ENCODE peak calls at places on chromosomes 13 and 19, in five cellular contexts. E is CD4-positive, alpha-beta T cell; J is CD8-positive, alpha-beta memory T cell; V is neuronal stem cell; G is tibial nerve. W is an unnamed sample. For H3K9me3, the result is how much of the 10 kb centered on the place peaks cover.

GRCh38 chr19:5288347-5288739 is 52.3 kb downstream of the PTPRS start:
- DNase-seq in V (no peak), E (no peak), G (no peak), J (no peak), W (no peak)

GRCh38 chr19:49558591-49558990 is 21.8 kb downstream of the NOSIP start:
- DNase-seq in G (no peak), E (no peak), V (no peak), J (no peak), W (no peak)

GRCh38 chr19:14482112-14482941 is 7.2 kb upstream of the PTGER1 start:
- DNase-seq in J (no peak), V (no peak), G (no peak), E (no peak), W (no peak)

GRCh38 chr13:97849305-97849704 is 104.2 kb upstream of the IPO5 start:
- DNase-seq in V (peak), G (no peak), J (no peak), E (no peak), W (no peak)

GRCh38 chr13:87677334-87678234 is 6.4 kb downstream of the SLITRK5 start:
- DNase-seq in E (no peak), G (no peak), J (peak), V (peak), W (no peak)

GRCh38 chr13:77477299-77477848 is 58.1 kb upstream of the SCEL start:
- DNase-seq in G (no peak), V (no peak), J (no peak), E (no peak), W (no peak)

GRCh38 chr13:96503481-96503880 is 413.6 kb downstream of the HS6ST3 start:
- DNase-seq in J (no peak), G (no peak), V (no peak), E (no peak), W (no peak)

GRCh38 chr19:1967087-1967608 is 26.2 kb downstream of the CSNK1G2 start:
- DNase-seq in V (no peak), G (no peak), E (no peak), J (peak), W (no peak)

GRCh38 chr13:95921485-95921884 is 131.7 kb downstream of the UGGT2 start:
- DNase-seq in G (no peak), E (no peak), V (no peak), J (no peak), W (no peak)

GRCh38 chr19:52507266-52507665 is 20.2 kb upstream of the ZNF808 start:
- DNase-seq in V (no peak), G (no peak), E (no peak), J (no peak), W (no peak)

GRCh38 chr13:48125794-48126228 is 30.9 kb upstream of the MED4 start:
- DNase-seq in E (no peak), G (peak), J (no peak), V (no peak), W (no peak)

GRCh38 chr19:45395524-45396388 is 9.1 kb downstream of the PPP1R13L start:
- DNase-seq in J (no peak), V (no peak), G (no peak), E (no peak), W (no peak)

GRCh38 chr13:36965767-36966166 is 33.4 kb downstream of the ALG5 start:
- DNase-seq in G (no peak), E (no peak), J (no peak), V (no peak), W (no peak)

GRCh38 chr19:10338940-10339339 is 484 bp downstream of the ICAM3 start:
- DNase-seq in V (no peak), E (no peak), G (no peak), J (no peak), W (no peak)

GRCh38 chr13:94703271-94703670 is 9.1 kb downstream of the SOX21 start:
- DNase-seq in E (no peak), J (no peak), G (no peak), V (no peak), W (no peak)

GRCh38 chr13:19791953-19792537 is 9.3 kb upstream of the PSPC1 start:
- DNase-seq in V (no peak), G (no peak), J (no peak), E (no peak), W (no peak)

GRCh38 chr13:24995225-24995804 is 100.6 kb upstream of the PABPC3 start:
- DNase-seq in E (peak), J (peak), V (peak), G (peak), W (no peak)

GRCh38 chr19:13429563-13429962 is 76.7 kb downstream of the CACNA1A start:
- DNase-seq in J (no peak), E (no peak), G (no peak), V (no peak), W (no peak)

GRCh38 chr19:52248256-52248655 is 21.1 kb upstream of the ZNF766 start:
- DNase-seq in J (peak), V (no peak), E (peak), G (peak), W (peak)

GRCh38 chr19:54133312-54133956 is 4.1 kb upstream of the CNOT3 start:
- DNase-seq in J (no peak), E (no peak), G (no peak), V (peak), W (no peak)

GRCh38 chr13:112943309-112944125 is 25.5 kb upstream of the MCF2L start:
- DNase-seq in G (no peak), E (no peak), V (peak), J (no peak), W (no peak)

GRCh38 chr13:90448466-90449037 is 898.9 kb upstream of the MIR17HG start:
- DNase-seq in E (no peak), G (no peak), J (no peak), V (no peak), W (no peak)

GRCh38 chr19:50896591-50897190 is 14.5 kb downstream of the KLK4 start:
- DNase-seq in V (no peak), E (no peak), J (no peak), G (no peak), W (no peak)

GRCh38 chr19:33248954-33249613 is 23.4 kb upstream of the SLC7A10 start:
- DNase-seq in G (no peak), J (no peak), V (no peak), E (no peak), W (no peak)

DNA sequence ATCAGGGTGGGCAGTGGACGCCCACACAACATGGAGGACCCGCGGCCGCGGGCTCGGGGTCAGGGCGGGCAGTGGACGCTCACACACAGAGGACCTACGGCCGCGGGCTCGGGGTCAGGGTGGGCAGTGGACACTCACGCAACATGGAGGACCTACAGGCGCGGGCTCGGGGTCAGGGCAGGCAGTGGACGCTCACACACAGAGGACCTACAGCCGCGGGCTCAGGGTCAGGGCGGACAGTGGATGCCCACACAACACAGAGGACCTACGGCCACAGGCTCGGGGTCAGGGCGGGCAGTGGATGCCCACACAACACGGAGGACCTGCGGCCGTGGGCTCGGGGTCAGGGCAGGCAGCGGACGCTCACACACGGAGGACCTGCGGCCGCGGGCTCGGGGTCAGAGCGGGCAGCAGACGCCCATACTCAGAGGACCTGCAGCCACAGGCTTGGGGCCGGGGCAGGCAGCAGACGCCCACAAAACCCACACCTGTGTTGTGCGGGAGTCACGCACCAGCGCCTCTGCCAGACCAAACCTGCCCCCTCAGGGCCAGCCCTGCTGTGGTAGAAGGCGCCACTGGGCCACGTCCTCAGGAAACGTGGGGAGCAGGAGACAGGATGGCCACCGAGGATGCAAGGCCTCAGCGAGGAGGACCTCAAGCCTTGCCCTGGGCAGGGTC is 27.6 kb upstream of the C13orf46 start:
- DNase-seq in V (no peak), E (no peak), J (peak), G (no peak), W (no peak)
- H3K9me3 ChIP-seq in V (under half), E (under half), J (under half), G (under half), W (under half)

DNA sequence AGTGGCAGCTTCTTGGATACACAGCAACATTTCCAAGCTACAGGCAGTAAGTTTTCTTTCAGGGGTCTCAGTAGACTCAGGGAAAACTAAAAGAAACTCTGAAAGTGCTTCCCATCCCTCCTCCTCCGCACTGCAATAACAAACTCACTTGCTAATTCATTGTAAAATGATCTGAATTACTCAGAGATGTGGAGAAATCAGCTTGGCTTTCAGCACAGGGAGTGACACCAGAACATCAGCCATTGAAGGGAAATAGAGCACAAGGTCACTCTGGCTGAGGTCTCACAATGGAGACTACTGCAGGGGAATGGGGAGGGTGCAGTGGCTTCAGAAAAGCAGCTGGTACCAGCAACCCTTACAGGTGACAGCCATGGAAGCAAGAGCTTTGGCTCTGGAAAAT is 137.3 kb upstream of the SERP2 start:
- DNase-seq in E (no peak), G (peak), J (no peak), V (no peak), W (no peak)
- H3K9me3 ChIP-seq in E (under half), G (under half), J (under half), V (under half), W (under half)

DNA sequence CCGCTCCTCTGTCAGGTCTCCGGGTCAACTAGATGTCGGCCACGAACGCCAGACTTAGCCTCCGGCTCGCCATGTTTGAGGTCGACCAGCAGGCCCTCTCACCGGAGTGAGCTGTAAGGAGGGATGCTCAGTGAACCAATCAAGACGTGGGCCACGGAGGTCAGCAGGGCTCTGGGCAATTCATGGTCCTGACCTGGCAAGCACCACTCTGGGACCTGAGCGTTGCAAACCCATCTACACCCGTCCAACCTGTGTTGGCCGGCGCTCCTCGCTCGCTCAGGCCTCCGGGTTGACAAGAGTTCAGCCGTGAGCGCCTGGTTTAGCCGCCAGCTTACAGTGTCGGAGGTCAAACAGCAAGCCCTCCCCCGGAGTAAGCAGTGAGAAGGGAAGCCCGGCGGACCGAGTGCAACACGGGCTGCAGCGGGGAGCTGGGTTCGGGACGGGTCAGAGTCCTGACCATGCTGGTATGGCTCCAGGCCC is 1361.9 kb downstream of the UQCRFS1 start:
- DNase-seq in E (no peak), J (no peak), V (no peak), G (no peak), W (no peak)
- H3K9me3 ChIP-seq in E (under half), J (under half), V (under half), G (half or more), W (under half)

DNA sequence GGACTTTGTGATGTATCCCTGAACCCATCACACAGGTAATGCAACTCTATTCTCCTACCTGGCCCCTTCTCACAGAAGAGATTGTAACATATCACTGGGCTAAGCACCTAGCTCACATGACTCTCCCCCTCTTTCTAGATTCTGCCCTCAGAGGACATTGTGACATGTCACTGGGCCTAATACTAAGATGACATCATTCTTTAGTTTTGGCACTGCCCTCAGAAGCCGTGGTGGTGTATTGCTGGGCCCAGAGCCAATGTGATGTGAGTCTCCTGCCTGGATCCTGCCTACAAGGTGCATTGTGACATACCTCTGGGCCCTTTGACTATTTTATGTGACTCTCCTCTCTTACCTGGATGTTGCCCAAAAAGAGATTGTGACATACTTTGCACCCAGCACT is 21.4 kb upstream of the ZNF730 start:
- DNase-seq in J (no peak), E (no peak), G (no peak), V (no peak), W (no peak)
- H3K9me3 ChIP-seq in J (under half), E (under half), G (under half), V (half or more), W (under half)

DNA sequence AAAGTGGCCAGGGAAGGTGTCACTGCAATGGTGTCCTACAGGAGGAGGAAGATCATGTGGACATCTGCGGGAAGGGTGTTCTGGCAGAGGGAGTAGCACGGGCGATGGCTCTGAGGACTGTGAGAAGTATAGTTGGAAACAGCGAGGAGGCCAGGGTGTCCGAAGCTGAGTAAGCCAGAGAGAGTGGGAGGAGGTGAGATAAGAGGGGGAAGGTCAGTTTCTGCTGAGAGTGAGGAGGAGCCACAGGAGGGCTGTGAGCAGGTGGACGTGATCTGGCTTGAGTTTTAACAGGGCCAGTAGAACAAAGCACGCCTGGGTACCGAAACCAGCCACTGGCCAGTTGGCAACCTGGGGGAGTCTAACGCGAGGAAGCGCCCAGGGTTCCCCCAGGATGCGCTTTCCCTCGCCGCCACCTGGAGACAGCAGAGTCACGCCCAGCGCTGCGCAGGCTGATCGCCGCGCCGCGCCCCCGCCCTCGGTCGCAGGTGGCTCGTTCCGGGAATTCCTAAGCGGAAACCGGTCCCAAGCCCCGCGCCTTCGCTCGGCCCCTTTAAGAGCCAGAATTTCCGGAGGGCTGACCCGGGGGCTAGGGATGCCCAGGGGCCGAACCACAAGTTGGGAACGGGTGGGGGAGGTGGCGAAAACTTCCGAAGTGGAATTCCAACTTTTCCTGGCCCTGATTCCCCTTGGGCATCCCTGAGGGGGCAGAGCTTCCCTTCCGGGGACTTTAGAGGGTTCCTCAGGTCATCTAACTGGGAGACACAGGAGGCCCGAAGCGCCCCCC is 1.1 kb upstream of the LSR start:
- DNase-seq in G (no peak), V (peak), E (peak), J (peak), W (peak)
- H3K9me3 ChIP-seq in G (under half), V (under half), E (under half), J (under half), W (under half)

GRCh38 chr19:29176981-29177754 is 35.8 kb downstream of the UQCRFS1 start:
- DNase-seq in G (no peak), E (no peak), V (no peak), J (no peak), W (no peak)
- H3K9me3 ChIP-seq in G (half or more), E (under half), V (under half), J (under half), W (under half)

GRCh38 chr19:57974434-57974833 is at the start of gene C19orf18:
- DNase-seq in V (no peak), G (no peak), E (no peak), J (no peak), W (no peak)

DNA sequence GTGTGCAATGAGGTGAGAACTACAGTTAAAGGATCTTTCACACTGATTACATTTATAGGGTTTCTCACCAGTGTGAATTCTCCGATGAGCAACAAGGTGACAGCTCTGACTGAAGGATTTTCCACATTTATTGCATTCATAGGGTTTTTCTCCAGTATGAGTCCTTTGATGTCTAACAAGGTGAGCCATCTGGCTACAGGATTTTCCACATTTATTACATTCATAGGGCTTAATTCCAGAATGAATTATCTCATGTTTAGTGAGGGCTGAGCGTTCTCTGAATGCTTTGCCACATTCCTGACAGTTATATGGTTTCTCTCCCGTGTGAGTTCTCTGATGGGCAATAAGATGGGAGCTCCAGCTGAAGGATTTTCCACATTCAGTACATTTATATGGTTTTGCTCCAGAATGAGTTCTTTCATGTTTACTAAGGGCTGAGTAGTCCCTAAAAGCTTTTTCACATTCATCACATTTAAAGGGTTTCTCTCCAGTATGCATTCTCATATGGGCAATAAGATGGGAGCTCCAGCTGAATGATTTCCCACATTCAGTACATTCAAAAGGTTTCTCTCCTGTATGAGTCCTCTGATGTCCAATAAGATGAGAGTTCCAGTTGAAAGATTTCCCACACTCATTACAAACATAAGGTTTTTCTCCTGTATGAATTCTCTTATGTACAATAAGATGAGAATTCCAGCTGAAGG is 4.4 kb upstream of the C19orf18 start:
- DNase-seq in J (no peak), G (no peak), V (no peak), E (no peak), W (no peak)
- H3K9me3 ChIP-seq in J (half or more), G (half or more), V (half or more), E (half or more), W (half or more)

DNA sequence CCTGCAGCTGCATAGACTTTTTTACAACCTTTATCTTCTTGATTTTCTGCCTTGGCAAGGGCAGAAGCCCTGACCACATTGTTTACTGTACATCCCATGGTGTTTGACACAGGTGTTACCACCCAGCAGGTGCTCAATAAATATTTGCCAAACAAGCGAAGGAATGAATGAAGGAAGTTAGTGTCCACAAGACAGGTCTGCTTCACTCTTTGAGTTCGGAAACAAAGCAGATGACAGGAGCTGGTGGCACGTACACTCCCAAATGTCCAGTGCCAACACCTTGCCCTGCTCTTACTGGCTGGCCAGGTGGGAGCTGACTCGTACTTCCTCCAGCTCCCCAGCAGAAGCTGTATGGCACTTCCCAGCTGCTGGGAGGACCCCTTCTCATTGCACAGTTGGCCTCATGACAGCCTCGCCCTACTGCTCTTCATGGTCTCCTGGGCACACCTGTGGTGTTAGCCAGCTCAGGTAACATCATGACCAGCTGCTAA is 22.0 kb upstream of the MUC16 start:
- DNase-seq in E (no peak), J (no peak), V (no peak), G (no peak), W (no peak)
- H3K9me3 ChIP-seq in E (under half), J (under half), V (under half), G (under half), W (under half)